ENCODE peak calls at places on chromosome 19, in five cellular contexts. B is left ventricle myocardium inferior, T is ovary, C is aorta, D is tibial nerve. Z is an unnamed sample.

GRCh38 chr19:35756373-35757230 is at the start of gene HSPB6:
- DNase-seq in T (peak), B (peak), C (peak), D (peak), Z (peak)

GRCh38 chr19:13091400-13092161 is 11.1 kb downstream of the LYL1 start:
- DNase-seq in C (peak), D (no peak), T (peak), B (peak), Z (peak)

GRCh38 chr19:40677156-40677555 is 13.3 kb downstream of the NUMBL start:
- DNase-seq in B (no peak), C (no peak), D (no peak), T (no peak), Z (no peak)

GRCh38 chr19:56725829-56726424 is 54.4 kb upstream of the ZNF835 start:
- DNase-seq in D (no peak), B (no peak), T (peak), C (no peak), Z (no peak)

GRCh38 chr19:3508771-3509535 is 2.8 kb downstream of the FZR1 start:
- DNase-seq in B (no peak), C (no peak), D (no peak), T (no peak), Z (no peak)

GRCh38 chr19:16258440-16258903 is 60.8 kb downstream of the AP1M1 start:
- DNase-seq in D (peak), T (no peak), C (peak), B (peak), Z (peak)

GRCh38 chr19:892243-892996 is 567 bp downstream of the MED16 start:
- DNase-seq in T (peak), B (no peak), C (no peak), D (no peak), Z (no peak)

GRCh38 chr19:3785938-3786824 is at the start of gene MATK:
- DNase-seq in B (no peak), D (no peak), C (no peak), T (no peak), Z (no peak)

GRCh38 chr19:1098177-1099051 is 3.2 kb upstream of the POLR2E start:
- DNase-seq in D (no peak), T (no peak), B (no peak), C (no peak), Z (no peak)

GRCh38 chr19:16326401-16327130 is 1.9 kb downstream of the KLF2 start:
- DNase-seq in T (peak), B (no peak), C (peak), D (no peak), Z (no peak)

GRCh38 chr19:3365447-3366103 is 808 bp upstream of the NFIC start:
- DNase-seq in D (no peak), C (peak), T (peak), B (peak), Z (no peak)

GRCh38 chr19:42095814-42096230 is 19.9 kb downstream of the ZNF574 start:
- DNase-seq in D (no peak), B (no peak), T (no peak), C (no peak), Z (no peak)

GRCh38 chr19:1232652-1233360 is 5.0 kb downstream of the CBARP start:
- DNase-seq in B (no peak), D (no peak), C (peak), T (peak), Z (no peak)

GRCh38 chr19:33469171-33470039 is 52.2 kb downstream of the PEPD start:
- DNase-seq in B (no peak), T (no peak), C (peak), D (no peak), Z (no peak)

GRCh38 chr19:48029431-48029830 is 14.4 kb downstream of the CABP5 start:
- DNase-seq in B (no peak), C (no peak), T (no peak), D (no peak), Z (no peak)

GRCh38 chr19:41924151-41925145 is 3.8 kb downstream of the ERFL start:
- DNase-seq in B (no peak), C (no peak), D (no peak), T (no peak), Z (no peak)

GRCh38 chr19:55156202-55157063 is 1.1 kb downstream of the TNNI3 start:
- DNase-seq in D (no peak), C (no peak), B (peak), T (no peak), Z (no peak)

GRCh38 chr19:56764296-56764695 is 76.2 kb downstream of the PEG3 start:
- DNase-seq in C (no peak), T (no peak), D (no peak), B (no peak), Z (no peak)

GRCh38 chr19:32165176-32165575 is 180.2 kb upstream of the ZNF507 start:
- DNase-seq in D (no peak), B (no peak), C (no peak), T (no peak), Z (no peak)

GRCh38 chr19:29687244-29687896 is 22.1 kb downstream of the PLEKHF1 start:
- DNase-seq in D (no peak), B (no peak), T (no peak), C (no peak), Z (no peak)
- H3K27ac ChIP-seq in D (peak), B (no peak), T (no peak), C (no peak), Z (no peak)

DNA sequence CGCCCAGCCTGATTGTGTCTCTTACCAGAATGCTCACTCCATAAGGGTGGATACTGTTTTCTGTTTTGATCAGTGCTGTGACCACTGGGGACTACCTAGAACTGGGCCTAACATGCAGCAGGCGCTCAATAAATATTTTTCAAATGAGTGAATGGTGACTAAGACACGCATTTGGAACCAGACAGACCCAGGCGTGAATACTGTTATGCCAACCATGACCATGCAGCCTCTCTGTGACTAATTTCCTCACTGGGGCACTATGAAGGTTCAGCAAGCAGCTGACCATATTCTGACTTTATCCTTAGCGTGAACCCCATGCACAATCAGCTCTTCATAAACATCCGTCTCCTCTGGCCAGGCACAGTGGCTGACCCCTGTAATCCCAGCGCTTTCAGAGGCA is 13.0 kb upstream of the SPC24 start:
- DNase-seq in D (no peak), T (no peak), B (no peak), C (no peak), Z (no peak)
- H3K27ac ChIP-seq in D (peak), T (no peak), B (peak), C (peak), Z (no peak)

GRCh38 chr19:6970021-6970420 is 51.2 kb downstream of the MBD3L2B start:
- DNase-seq in T (no peak), C (no peak), D (no peak), B (no peak), Z (no peak)
- H3K27ac ChIP-seq in T (no peak), C (no peak), D (no peak), B (no peak), Z (no peak)

DNA sequence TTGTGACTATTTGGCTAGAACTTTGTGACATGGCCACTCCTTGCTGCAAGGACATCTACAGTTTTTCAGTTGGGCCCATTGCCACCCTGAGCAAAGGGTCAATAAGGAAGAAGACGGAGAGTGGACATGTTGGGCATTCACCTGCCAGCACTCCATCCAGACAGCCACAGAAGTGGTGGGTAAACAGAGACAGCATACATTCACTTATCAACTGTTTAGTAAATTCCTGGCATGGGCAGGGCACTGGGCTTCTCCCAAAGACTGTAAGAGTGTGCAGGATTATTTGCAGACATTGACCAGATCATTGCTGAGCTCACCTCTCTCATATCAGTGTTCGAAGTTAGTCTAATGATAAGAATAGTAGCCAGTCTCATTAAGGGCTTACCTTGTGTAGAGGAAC is 29.2 kb downstream of the SIPA1L3 start:
- DNase-seq in D (no peak), T (no peak), B (no peak), C (no peak), Z (no peak)
- H3K27ac ChIP-seq in D (no peak), T (no peak), B (no peak), C (no peak), Z (no peak)

GRCh38 chr19:14430712-14431111 is 2.4 kb upstream of the PKN1 start:
- DNase-seq in C (no peak), D (no peak), B (no peak), T (no peak), Z (no peak)

GRCh38 chr19:14433454-14434156 is 499 bp downstream of the PKN1 start:
- DNase-seq in C (no peak), D (no peak), B (no peak), T (peak), Z (no peak)

GRCh38 chr19:14434157-14434501 is 1.0 kb downstream of the PKN1 start:
- DNase-seq in T (no peak), D (no peak), B (no peak), C (no peak), Z (no peak)

GRCh38 chr19:14434543-14435319 is 1.6 kb downstream of the PKN1 start:
- DNase-seq in B (peak), C (peak), D (no peak), T (no peak), Z (peak)

DNA sequence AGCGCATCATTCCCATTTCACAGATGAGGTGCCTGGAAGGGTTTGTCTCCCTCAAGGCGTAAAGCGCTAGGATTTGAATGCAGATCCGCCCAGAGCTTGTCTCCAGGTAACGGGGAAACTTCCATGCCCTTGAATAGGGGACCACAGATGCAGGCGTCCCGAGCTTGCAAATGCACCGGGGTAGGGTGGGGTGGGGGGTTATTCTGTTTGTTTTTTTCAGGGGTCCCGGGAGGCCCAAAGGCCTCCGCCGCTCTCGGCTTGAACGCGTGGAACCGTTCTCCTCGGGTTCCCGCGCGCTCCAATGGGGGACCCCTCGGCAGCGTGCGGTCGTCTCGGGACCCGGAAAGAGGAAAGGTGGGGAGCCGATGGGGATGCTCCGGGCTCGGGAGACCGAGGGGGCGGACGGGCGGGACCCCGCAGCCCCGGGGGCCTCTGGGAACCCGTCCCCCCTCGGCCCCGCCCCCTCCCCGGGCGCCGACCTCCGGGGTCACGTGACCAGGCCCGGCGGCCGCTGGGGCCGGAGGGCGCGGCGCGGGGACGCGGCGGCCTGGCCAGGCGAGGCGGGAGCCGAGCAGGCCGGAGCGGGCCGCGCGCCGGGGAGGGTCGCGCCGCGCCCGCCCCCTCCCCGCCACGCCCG is at the start of gene PKN1:
- DNase-seq in C (peak), T (peak), D (no peak), B (peak), Z (peak)
- H3K27ac ChIP-seq in C (peak), T (no peak), D (peak), B (peak), Z (peak)

GRCh38 chr19:10005632-10006334 is 4.5 kb downstream of the COL5A3 start:
- DNase-seq in C (no peak), T (peak), D (no peak), B (no peak), Z (no peak)

GRCh38 chr19:10006752-10007323 is 3.5 kb downstream of the COL5A3 start:
- DNase-seq in T (no peak), B (no peak), D (no peak), C (no peak), Z (no peak)

GRCh38 chr19:10007811-10008211 is 2.5 kb downstream of the COL5A3 start:
- DNase-seq in C (no peak), D (no peak), T (no peak), B (peak), Z (no peak)

GRCh38 chr19:10006335-10006708 is 4.0 kb downstream of the COL5A3 start:
- DNase-seq in T (peak), D (no peak), C (no peak), B (peak), Z (peak)

GRCh38 chr19:10007366-10007765 is 2.9 kb downstream of the COL5A3 start:
- DNase-seq in C (no peak), B (peak), T (peak), D (no peak), Z (no peak)
- H3K27ac ChIP-seq in C (no peak), B (peak), T (peak), D (peak), Z (peak)

DNA sequence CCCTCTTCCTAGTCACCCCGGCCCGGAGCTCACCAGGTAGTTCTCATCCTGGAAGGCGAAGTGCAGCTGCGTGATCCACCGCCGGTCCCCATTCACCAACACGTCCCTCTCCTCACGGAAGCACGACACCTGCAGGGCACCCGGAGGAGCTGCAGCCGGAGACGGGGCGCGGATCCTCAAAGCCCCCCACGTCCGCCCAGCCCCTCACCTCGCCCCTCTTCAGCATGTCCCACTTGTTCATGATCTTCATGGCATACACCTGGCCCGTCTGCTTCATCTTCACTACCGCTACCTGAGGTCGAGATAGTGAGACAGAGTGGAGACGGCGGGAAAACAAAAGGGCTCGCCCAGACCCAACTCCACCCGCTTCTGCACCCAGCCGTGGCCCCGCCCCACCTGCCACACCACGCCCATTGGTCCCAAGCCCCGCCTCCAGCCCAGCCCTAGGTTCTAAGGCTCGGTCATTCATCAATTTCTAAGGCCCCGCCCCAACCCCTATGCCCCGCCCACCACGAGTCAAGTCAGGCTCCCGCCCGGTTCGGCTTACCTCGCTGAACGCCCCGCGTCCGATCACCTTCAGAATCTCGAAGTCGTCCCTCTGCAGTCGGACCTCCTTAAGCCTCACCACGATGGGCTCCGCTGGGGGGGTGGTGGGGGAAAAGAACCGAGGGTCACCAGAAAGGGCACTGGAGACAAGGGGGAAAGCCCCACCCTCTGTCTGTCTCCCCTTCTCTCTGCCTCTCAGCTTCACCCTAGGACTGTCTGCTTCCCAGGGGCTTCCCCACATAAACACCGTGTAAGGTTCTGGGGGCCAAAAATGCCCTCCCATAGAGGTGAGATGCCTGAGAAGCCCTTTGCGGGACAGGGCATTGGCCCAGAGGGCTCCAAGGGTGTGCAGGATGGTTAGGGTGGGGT is 2.8 kb downstream of the DMPK start:
- DNase-seq in D (peak), T (peak), B (peak), C (peak), Z (no peak)
- H3K27ac ChIP-seq in D (peak), T (peak), B (peak), C (peak), Z (no peak)

Z was measured in substantia nigra.